ENCODE peak calls at places on chromosomes 16 and 17, in seven cellular contexts. A, T, Z, N, G, I and J are unnamed samples. For H3K9me3, the result is how much of the 10 kb centered on the place peaks cover.

GRCh38 chr17:72383053-72383847 is 262.4 kb downstream of the SOX9 start:
- DNase-seq in A (no peak), T (no peak), Z (no peak), N (no peak), G (peak), I (no peak), J (no peak)

GRCh38 chr16:19223235-19223847 is 55.3 kb downstream of the SYT17 start:
- DNase-seq in A (peak), T (peak), Z (peak), N (no peak), G (peak), I (no peak), J (no peak)

GRCh38 chr17:2551928-2552327 is 40.2 kb upstream of the METTL16 start:
- DNase-seq in A (no peak), T (no peak), Z (no peak), N (no peak), G (peak), I (no peak), J (no peak)

GRCh38 chr16:1258906-1259759 is 3.3 kb downstream of the TPSD1 start:
- DNase-seq in A (no peak), T (no peak), Z (no peak), N (no peak), G (no peak), I (no peak), J (no peak)

GRCh38 chr16:3020604-3021448 is 658 bp downstream of the TNFRSF12A start:
- DNase-seq in A (peak), T (peak), Z (peak), N (peak), G (peak), I (peak), J (peak)

GRCh38 chr17:65902831-65903549 is 288.9 kb downstream of the CEP112 start:
- DNase-seq in A (no peak), T (no peak), Z (no peak), N (no peak), G (peak), I (no peak), J (no peak)

GRCh38 chr16:89502319-89502843 is 5.8 kb upstream of the SPG7 start:
- DNase-seq in A (peak), T (peak), Z (no peak), N (no peak), G (no peak), I (no peak), J (no peak)

GRCh38 chr17:13931111-13931526 is 138.2 kb upstream of the COX10 start:
- DNase-seq in A (no peak), T (no peak), Z (no peak), N (peak), G (no peak), I (no peak), J (no peak)

GRCh38 chr16:56477096-56477878 is 25.9 kb downstream of the OGFOD1 start:
- DNase-seq in A (no peak), T (no peak), Z (no peak), N (no peak), G (no peak), I (no peak), J (peak)

GRCh38 chr17:1398900-1399299 is 1.1 kb downstream of the YWHAE start:
- DNase-seq in A (no peak), T (no peak), Z (peak), N (no peak), G (peak), I (no peak), J (no peak)

GRCh38 chr17:7478276-7479138 is 924 bp downstream of the ZBTB4 start:
- DNase-seq in A (peak), T (peak), Z (no peak), N (peak), G (peak), I (peak), J (no peak)

GRCh38 chr16:89720859-89721643 is at the start of the genes VPS9D1 and ZNF276:
- DNase-seq in A (peak), T (peak), Z (peak), N (peak), G (peak), I (peak), J (no peak)

GRCh38 chr17:69084911-69085310 is 24.2 kb upstream of the ABCA9 start:
- DNase-seq in A (no peak), T (peak), Z (peak), N (no peak), G (peak), I (no peak), J (no peak)

GRCh38 chr16:16025214-16025968 is 76.0 kb downstream of the ABCC1 start:
- DNase-seq in A (no peak), T (no peak), Z (peak), N (no peak), G (peak), I (peak), J (no peak)

GRCh38 chr16:51556694-51557327 is 405.7 kb upstream of the SALL1 start:
- DNase-seq in A (no peak), T (no peak), Z (no peak), N (peak), G (no peak), I (no peak), J (no peak)

GRCh38 chr17:32136856-32137255 is 5.4 kb upstream of the RHOT1 start:
- DNase-seq in A (no peak), T (no peak), Z (peak), N (no peak), G (no peak), I (peak), J (no peak)

GRCh38 chr17:28657756-28658155 is 4.0 kb downstream of the SDF2 start:
- DNase-seq in A (no peak), T (no peak), Z (no peak), N (no peak), G (no peak), I (no peak), J (no peak)

GRCh38 chr17:63700528-63701441 is 860 bp upstream of the LIMD2 start:
- DNase-seq in A (peak), T (no peak), Z (peak), N (peak), G (peak), I (peak), J (peak)

GRCh38 chr17:2695961-2696760 is 15.4 kb downstream of the CLUH start:
- DNase-seq in A (peak), T (peak), Z (no peak), N (peak), G (no peak), I (peak), J (no peak)

GRCh38 chr17:14340968-14341412 is 40.1 kb downstream of the HS3ST3B1 start:
- DNase-seq in A (no peak), T (no peak), Z (no peak), N (no peak), G (peak), I (no peak), J (no peak)

GRCh38 chr16:10679921-10680320 is 14.8 kb downstream of the TEKT5 start:
- DNase-seq in A (no peak), T (no peak), Z (no peak), N (no peak), G (no peak), I (no peak), J (no peak)

DNA sequence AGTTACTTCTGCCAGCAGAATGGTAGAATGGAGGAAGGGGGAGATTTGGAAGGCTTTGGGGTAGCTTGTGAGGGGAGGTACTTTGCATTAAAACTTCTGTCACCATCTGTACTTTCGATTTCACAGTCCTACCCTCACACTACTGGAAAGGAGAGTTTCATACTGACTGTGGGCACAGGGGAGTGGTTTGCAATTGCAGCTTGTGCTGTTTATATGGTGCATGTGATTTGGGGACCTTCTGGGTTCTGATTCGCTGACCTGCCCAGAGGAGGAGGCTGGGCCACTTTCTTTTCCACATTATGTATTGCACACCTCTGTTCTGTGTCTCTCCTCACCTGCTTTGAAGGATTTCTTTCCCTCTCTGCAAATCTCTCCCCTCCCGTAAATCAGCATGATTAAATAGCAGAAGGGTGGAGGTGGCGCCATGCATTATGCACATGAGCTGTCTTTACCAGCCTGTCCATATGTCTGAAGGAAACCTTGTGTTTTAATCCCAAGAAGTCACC is 90.8 kb downstream of the RBFOX1 start:
- DNase-seq in A (no peak), T (no peak), Z (no peak), N (no peak), G (no peak), I (no peak), J (no peak)
- TF ChIP-seq CTCF in A (no peak), T (no peak), Z (no peak), N (no peak), G (no peak), I (no peak), J (no peak)

GRCh38 chr17:16081507-16082087 is 82.0 kb downstream of the TTC19 start:
- DNase-seq in A (no peak), T (no peak), Z (no peak), N (no peak), G (no peak), I (no peak), J (no peak)

GRCh38 chr17:16086957-16087356 is 87.3 kb downstream of the TTC19 start:
- DNase-seq in A (no peak), T (no peak), Z (no peak), N (no peak), G (no peak), I (no peak), J (no peak)

GRCh38 chr17:16080366-16080765 is 80.7 kb downstream of the TTC19 start:
- DNase-seq in A (no peak), T (no peak), Z (no peak), N (no peak), G (no peak), I (no peak), J (no peak)

GRCh38 chr17:16085066-16085699 is 85.6 kb downstream of the TTC19 start:
- DNase-seq in A (no peak), T (no peak), Z (no peak), N (no peak), G (no peak), I (no peak), J (no peak)

GRCh38 chr17:16083223-16083622 is 83.6 kb downstream of the TTC19 start:
- DNase-seq in A (no peak), T (no peak), Z (no peak), N (no peak), G (no peak), I (no peak), J (no peak)
- H3K9me3 ChIP-seq in A (under half), T (under half), Z (under half), N (under half), G (under half), I (under half), J (under half)

DNA sequence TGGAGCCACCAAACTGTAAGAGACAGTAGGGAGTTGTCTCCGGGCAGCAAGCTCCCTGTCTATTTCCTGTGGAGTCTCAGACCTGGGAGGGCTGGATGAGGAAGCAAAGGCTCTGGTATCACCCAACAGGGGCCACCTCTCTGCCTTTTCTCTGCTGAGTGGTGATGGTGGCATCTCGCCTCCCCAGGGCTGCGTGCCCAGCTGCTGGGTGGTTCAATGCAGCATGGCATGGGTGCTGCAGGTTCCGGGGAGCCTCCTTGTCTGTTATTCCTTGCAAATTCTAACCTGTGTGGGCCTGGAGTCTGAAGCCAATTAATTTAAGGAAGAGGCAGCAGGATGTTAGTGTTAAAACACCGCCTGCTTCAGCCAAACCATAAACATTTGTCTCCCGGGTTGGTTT is 78.2 kb downstream of the CCDC182 start:
- DNase-seq in A (no peak), T (no peak), Z (no peak), N (peak), G (no peak), I (peak), J (no peak)
- H3K27ac ChIP-seq in A (no peak), T (peak), Z (no peak), N (no peak), G (no peak), I (no peak), J (no peak)

GRCh38 chr17:51228177-51228576 is 31.7 kb downstream of the MBTD1 start:
- DNase-seq in A (no peak), T (no peak), Z (no peak), N (no peak), G (no peak), I (no peak), J (no peak)

GRCh38 chr17:51230306-51230705 is 29.5 kb downstream of the MBTD1 start:
- DNase-seq in A (no peak), T (peak), Z (peak), N (no peak), G (no peak), I (no peak), J (no peak)

GRCh38 chr17:51229889-51230288 is 30.0 kb downstream of the MBTD1 start:
- DNase-seq in A (no peak), T (no peak), Z (no peak), N (no peak), G (no peak), I (no peak), J (no peak)

GRCh38 chr17:51221322-51221721 is 38.5 kb downstream of the MBTD1 start:
- DNase-seq in A (no peak), T (no peak), Z (no peak), N (no peak), G (no peak), I (no peak), J (no peak)

DNA sequence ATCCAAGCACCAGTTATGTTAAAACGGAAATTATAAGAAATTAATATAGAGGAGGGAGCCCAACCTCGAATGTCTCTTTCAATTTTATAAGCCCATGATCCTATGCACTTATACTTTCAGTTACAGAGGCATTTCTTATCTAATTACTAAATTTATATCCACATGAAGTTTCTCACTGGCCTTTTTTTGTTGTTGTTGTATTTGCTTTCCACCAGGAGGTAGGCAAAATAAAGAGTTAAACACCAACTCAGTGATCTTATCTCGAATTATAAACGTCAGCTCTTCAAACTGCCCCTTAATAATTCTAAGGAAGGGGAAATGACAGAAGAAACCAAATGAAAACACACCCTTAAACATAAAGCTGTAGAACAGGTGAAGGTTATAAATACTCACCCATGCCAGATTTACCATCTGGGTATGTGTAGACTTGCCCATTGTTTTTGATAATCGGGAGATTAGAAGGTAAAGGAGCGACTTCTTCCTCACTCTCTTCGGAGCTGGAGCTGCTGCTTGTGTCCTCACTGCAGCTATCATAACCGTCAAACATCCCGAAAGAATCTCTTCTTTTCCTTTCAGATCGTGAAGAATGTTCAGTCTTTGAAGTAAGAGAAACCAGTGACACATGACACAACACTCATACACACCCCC is 35.1 kb downstream of the MBTD1 start:
- DNase-seq in A (no peak), T (no peak), Z (peak), N (no peak), G (no peak), I (no peak), J (no peak)
- TF ChIP-seq CTCF in A (no peak), T (no peak), Z (no peak), N (no peak), G (no peak), I (no peak), J (no peak)

GRCh38 chr16:30753596-30753995 is 5.4 kb downstream of the PHKG2 start:
- DNase-seq in A (no peak), T (no peak), Z (no peak), N (no peak), G (no peak), I (no peak), J (no peak)
- H3K9me3 ChIP-seq in A (under half), T (under half), Z (under half), N (under half), G (under half), I (under half), J (under half)

DNA sequence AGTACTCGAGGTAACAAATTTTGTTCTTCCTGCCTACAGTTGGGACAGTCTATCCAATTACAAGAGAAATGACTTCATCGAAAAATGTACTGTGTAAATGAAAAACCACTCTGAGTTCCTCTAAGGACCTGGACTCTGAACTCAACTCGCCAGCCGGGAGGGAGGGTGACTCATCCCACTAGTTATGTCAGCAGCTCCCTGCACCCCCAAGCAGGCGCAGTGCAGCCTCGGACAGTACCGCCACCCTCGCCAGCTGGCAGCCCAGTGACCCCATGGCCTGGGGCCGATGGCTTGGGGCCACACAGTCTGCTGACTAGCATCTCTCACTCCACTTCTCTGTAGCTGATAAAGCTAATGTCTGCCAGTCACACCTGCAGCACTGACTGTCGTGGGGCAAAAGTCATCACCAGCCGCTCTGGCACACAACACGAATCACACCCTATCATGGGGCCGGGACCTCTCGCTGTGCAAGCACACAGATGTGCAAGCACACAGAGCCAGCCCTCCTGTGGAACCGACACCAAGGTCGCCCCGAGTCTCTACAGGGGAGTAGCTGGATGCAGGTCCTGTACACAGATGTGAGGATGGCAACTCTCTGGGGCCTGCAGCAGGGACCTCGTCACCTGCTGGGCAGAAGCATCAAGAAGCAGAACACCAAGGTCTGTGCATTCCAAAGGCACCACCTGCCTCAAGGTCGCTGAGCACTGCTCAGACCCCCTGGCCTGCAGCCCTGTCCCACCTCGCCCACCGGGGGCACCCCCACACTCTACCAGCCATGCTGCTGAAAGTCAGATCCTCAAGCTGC is 5.7 kb downstream of the CSNK1D start:
- DNase-seq in A (peak), T (peak), Z (no peak), N (peak), G (no peak), I (peak), J (peak)
- H3K27ac ChIP-seq in A (peak), T (peak), Z (no peak), N (peak), G (no peak), I (peak), J (peak)

GRCh38 chr16:12094537-12095265 is 118.2 kb downstream of the SNX29 start:
- DNase-seq in A (no peak), T (no peak), Z (no peak), N (no peak), G (no peak), I (peak), J (no peak)

GRCh38 chr16:12093902-12094301 is 117.4 kb downstream of the SNX29 start:
- DNase-seq in A (no peak), T (no peak), Z (no peak), N (no peak), G (no peak), I (no peak), J (no peak)

GRCh38 chr16:12096828-12097522 is 120.4 kb downstream of the SNX29 start:
- DNase-seq in A (no peak), T (no peak), Z (no peak), N (no peak), G (no peak), I (no peak), J (no peak)

GRCh38 chr16:12096162-12096781 is 119.7 kb downstream of the SNX29 start:
- DNase-seq in A (no peak), T (no peak), Z (no peak), N (no peak), G (no peak), I (no peak), J (no peak)

GRCh38 chr16:12095275-12096161 is 119.0 kb downstream of the SNX29 start:
- DNase-seq in A (peak), T (peak), Z (peak), N (peak), G (peak), I (peak), J (no peak)
- TF ChIP-seq CTCF in A (peak), T (peak), Z (peak), N (peak), G (peak), I (peak), J (peak)

DNA sequence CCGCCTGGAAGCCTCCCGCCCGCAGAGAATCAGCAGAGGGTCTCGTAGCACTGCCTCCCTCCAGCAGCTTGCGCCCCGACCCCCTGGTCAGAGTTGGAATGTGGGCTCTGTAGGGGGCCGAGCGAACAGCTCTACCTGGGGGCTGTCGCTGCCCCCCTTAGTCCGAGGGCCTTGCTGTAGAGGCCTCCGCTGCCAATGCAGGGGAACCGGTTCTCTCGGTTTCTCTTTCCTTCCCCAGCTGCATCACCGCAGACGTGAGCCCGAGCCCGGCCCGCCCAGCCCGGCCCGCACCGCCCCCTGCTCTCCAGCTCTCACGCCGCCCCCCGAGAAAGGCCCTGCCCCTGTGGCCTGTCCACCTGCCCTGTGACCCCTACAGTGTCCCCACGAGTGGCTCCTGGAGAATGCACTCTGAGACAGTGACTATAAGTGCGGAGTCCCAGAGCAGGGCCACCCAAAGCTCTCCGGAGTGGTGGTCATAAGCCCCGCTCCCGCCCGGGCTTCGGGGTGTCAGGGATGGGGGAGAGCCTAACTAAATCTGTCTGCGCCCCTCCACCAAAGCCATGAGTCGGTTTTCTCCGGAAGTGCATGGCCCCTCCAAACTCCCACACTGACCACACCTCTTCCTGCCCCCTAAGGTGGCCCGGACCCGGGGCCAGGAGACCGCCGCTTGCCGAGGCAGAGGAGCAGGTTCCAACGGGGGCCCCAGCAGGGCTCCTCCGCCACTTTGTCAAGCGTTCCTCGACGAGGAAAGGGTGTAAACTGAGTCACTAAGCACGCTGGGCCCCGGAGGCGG is 1.7 kb downstream of the ARHGAP27 start:
- DNase-seq in A (peak), T (peak), Z (peak), N (no peak), G (peak), I (no peak), J (no peak)
- H3K9me3 ChIP-seq in A (under half), T (under half), Z (under half), N (under half), G (under half), I (under half), J (under half)